ENCODE peak calls at places on chromosomes 13 and 19, in seven cellular contexts. P is fibroblast of lung, L is psoas muscle, J is osteoblast, I is bronchial epithelial cell, E is cardiac muscle cell, Z is colonic mucosa. M is an unnamed sample. For H3K27me3, the result is how much of the 10 kb centered on the place peaks cover.

GRCh38 chr13:48827709-48828108 is 148.0 kb upstream of the FNDC3A start:
- DNase-seq in I (no peak), E (no peak), L (no peak), Z (no peak), J (no peak), P (no peak), M (no peak)

GRCh38 chr13:111510502-111511218 is 190.2 kb downstream of the TEX29 start:
- DNase-seq in J (no peak), P (no peak), Z (no peak), E (no peak), L (no peak), I (no peak), M (peak)

GRCh38 chr19:49846408-49846807 is 4.6 kb upstream of the PTOV1 start:
- DNase-seq in J (no peak), I (no peak), P (no peak), L (no peak), E (no peak), Z (no peak), M (no peak)

GRCh38 chr13:23889598-23890224 is 511 bp upstream of the MIPEP start:
- DNase-seq in P (no peak), E (no peak), I (peak), L (no peak), Z (no peak), J (peak), M (peak)

GRCh38 chr19:16530540-16531379 is 11.5 kb downstream of the CHERP start:
- DNase-seq in E (no peak), P (no peak), Z (no peak), I (no peak), J (peak), L (no peak), M (peak)

GRCh38 chr13:43805071-43805468 is 18.3 kb upstream of the ENOX1 start:
- DNase-seq in I (peak), J (peak), P (peak), E (peak), L (no peak), Z (no peak), M (peak)

GRCh38 chr13:49954674-49955455 is 18.7 kb upstream of the SPRYD7 start:
- DNase-seq in P (no peak), E (no peak), J (peak), I (no peak), L (no peak), Z (peak), M (no peak)

GRCh38 chr19:2524840-2525723 is 49.2 kb downstream of the GADD45B start:
- DNase-seq in Z (no peak), J (peak), I (peak), P (peak), E (peak), L (peak), M (peak)

GRCh38 chr19:56637976-56638555 is 4.9 kb upstream of the SMIM17 start:
- DNase-seq in P (peak), I (peak), Z (peak), L (no peak), E (peak), J (peak), M (peak)

GRCh38 chr13:43786766-43787517 is at the start of gene ENOX1:
- DNase-seq in J (peak), P (peak), L (peak), Z (peak), I (no peak), E (peak), M (peak)

GRCh38 chr13:32537580-32538233 is 888 bp downstream of the N4BP2L2 start:
- DNase-seq in E (no peak), I (no peak), J (peak), P (peak), Z (peak), L (peak), M (peak)

GRCh38 chr19:49301165-49301865 is 23.7 kb downstream of the SLC6A16 start:
- DNase-seq in P (peak), J (peak), E (peak), I (peak), Z (peak), L (peak), M (peak)

DNA sequence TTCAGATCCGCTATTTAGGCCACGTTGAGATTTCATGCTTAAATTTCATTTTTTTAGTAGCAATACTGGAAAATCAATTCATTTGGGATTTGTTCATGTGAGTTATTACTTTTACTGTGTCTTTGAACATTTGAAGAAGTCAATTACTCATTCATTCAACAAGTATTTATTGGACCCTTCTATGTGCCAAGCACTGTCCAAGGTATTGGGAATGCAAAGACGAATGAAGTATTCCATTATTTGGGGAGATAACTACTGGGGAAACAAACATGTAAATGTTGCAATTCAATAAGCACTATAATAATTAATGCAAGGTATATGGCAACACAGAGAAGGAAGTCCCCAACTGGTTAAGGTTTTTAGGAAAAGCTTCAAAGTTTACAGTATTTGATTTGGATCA is 5.7 kb downstream of the CDK8 start:
- DNase-seq in E (no peak), I (no peak), P (no peak), J (no peak), L (no peak), Z (no peak), M (no peak)
- H3K4me3 ChIP-seq in E (no peak), I (no peak), P (no peak), J (no peak), L (no peak), Z (no peak), M (no peak)

DNA sequence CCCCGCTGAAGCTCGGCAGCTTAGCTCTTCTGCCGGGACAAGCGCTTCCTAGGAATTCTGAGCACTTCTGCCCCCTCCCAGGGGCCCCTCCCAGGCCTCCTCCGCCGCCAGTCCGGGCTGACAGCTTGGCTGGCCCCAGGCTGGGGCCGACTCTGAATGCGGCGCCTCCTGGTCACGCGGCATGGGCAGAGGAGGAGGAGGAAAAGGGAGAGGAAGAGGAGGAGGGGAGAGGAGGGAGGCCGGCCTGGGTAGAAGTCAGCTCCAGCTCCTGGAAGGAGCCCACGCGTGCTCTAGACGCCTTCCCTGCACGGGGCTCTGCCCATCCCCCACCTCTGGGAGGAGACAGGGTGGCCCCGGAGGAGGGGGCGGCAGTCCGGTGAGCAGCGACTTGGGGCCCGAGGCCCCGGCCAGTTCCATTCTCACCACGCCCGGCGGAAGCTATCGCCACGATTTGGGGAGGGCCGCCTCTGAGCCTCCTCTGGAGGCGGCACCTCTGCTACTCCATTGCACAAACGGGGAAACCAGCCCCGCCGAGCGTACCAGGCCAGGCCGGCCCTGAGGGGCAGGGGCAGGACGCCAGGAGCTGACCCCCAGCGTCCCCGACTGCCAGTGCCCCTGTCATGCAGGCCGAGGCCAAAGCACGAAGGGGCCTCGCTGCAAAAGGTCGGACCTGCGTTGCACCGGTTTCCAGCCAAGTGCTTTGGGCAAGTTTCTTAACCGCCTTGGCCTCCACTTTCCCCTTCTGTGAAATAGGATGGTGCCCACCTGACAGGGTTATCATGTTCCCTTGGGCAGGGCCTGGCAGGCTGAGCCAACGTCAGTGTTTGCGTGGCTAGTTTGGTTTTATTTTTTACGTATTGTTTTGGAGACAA is 31.6 kb downstream of the CCNE1 start:
- DNase-seq in J (no peak), I (no peak), L (peak), E (peak), P (peak), Z (peak), M (peak)
- H3K27me3 ChIP-seq in J (under half), I (under half), L (under half), E (under half), P (under half), Z (under half), M (under half)

DNA sequence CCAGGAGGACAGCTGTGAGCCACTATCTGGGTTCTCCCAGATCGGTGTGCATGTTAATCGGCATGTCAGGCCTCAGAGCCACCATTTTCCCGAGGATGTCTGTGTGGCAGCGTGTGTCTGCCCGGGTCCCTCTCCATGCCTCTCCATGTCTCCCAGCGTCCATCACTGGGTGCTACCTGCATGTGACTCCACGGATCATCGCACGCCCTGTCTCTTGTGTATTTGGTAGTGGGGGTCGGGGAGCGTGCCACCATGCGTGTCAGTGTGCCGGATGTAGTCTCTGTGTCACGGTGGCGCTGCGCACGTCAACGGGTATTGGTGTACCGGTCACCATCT is 5.9 kb downstream of the NFIX start:
- DNase-seq in Z (no peak), E (no peak), P (no peak), L (no peak), J (no peak), I (no peak), M (no peak)
- H3K4me3 ChIP-seq in Z (no peak), E (no peak), P (no peak), L (peak), J (no peak), I (no peak), M (no peak)

GRCh38 chr19:844300-844971 is 3.6 kb downstream of the PRTN3 start:
- DNase-seq in Z (no peak), E (no peak), I (no peak), L (peak), P (no peak), J (no peak), M (peak)
- H3K27me3 ChIP-seq in Z (under half), E (under half), I (under half), L (under half), P (under half), J (under half), M (under half)

GRCh38 chr13:99302637-99303505 is 4.3 kb downstream of the GPR183 start:
- DNase-seq in J (peak), I (no peak), Z (no peak), L (no peak), E (no peak), P (no peak), M (no peak)

GRCh38 chr13:99301913-99302636 is 5.1 kb downstream of the GPR183 start:
- DNase-seq in Z (no peak), J (peak), E (no peak), I (no peak), L (no peak), P (no peak), M (no peak)

GRCh38 chr13:99304541-99304940 is 2.7 kb downstream of the GPR183 start:
- DNase-seq in Z (no peak), E (no peak), J (no peak), I (no peak), P (no peak), L (no peak), M (no peak)

GRCh38 chr13:99305180-99305965 is 1.8 kb downstream of the GPR183 start:
- DNase-seq in Z (no peak), E (no peak), I (no peak), P (no peak), J (no peak), L (no peak), M (no peak)

DNA sequence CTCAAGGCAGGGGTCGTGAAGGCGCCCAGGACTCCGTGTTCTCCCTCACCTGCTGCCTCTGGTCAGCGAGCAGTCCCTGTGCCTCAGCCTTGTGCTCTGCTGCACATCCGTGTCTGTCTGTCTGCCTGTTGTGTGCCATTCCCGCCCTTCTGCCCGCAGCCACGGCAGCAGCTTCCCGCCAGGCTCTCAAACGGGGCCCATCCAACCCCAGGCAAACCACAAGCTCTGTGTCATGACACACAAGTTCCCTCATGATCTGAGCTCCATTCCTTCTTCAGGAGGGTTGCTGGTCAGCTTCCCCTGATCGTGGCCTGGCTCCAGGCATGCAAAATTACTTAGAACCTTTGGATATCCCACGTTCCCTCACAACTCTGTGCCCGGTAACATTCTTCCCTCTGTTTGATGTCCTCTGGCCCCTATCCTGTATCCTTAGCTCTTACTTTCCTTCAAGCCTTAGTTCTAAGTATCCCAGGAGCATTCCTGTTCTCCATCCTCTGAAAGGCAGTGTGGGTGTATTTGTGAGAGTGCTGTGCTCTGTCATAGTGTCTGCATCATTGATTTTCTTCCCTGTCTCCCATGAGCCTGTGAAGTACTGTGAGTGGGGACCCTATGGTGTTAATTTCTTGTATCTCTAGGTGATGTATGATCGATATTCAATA is 3.2 kb downstream of the GPR183 start:
- DNase-seq in P (no peak), L (no peak), Z (no peak), I (no peak), E (no peak), J (no peak), M (no peak)
- H3K4me3 ChIP-seq in P (no peak), L (no peak), Z (peak), I (no peak), E (no peak), J (no peak), M (no peak)

GRCh38 chr19:15506074-15506565 is 2.2 kb upstream of the CYP4F22 start:
- DNase-seq in Z (no peak), P (no peak), E (no peak), J (no peak), I (no peak), L (no peak), M (no peak)
- H3K27me3 ChIP-seq in Z (under half), P (under half), E (under half), J (under half), I (under half), L (under half), M (under half)

GRCh38 chr19:4059931-4060620 is 6.6 kb downstream of the ZBTB7A start:
- DNase-seq in J (peak), P (no peak), I (peak), E (peak), Z (peak), L (peak), M (peak)
- H3K4me3 ChIP-seq in J (peak), P (no peak), I (peak), E (no peak), Z (peak), L (peak), M (no peak)

GRCh38 chr19:5395541-5395940 is 54.9 kb upstream of the PTPRS start:
- DNase-seq in Z (no peak), E (peak), J (no peak), L (no peak), I (peak), P (no peak), M (peak)

GRCh38 chr19:5397804-5398692 is 57.2 kb upstream of the ZNRF4 start:
- DNase-seq in I (no peak), E (peak), Z (no peak), P (no peak), J (no peak), L (no peak), M (peak)

GRCh38 chr19:5395996-5396939 is 55.7 kb upstream of the PTPRS start:
- DNase-seq in E (no peak), I (no peak), P (no peak), L (no peak), Z (no peak), J (no peak), M (peak)

GRCh38 chr19:5398693-5399057 is 56.5 kb upstream of the ZNRF4 start:
- DNase-seq in L (no peak), E (no peak), I (no peak), Z (no peak), P (no peak), J (no peak), M (no peak)

DNA sequence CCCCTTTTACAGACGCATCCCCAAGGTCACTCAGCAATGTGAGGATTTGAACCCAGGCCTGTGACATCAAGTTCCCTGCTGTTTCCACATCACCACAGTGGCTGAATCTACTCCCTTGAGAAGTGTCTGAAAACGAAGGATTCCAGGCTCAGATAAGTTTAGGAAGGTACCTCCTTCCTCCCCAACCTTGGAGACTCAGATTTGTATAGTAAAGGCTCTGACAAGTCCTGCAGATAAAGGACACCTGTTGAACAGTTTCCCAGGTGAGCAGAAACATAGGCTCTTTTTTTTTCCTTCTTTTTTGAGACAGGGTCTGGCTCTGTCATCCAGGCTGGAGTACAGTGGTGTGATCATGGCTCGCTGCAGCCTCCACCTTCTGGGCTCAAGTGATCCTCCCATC is 56.4 kb upstream of the PTPRS start:
- DNase-seq in P (no peak), E (no peak), L (no peak), Z (no peak), I (no peak), J (no peak), M (no peak)
- H3K27me3 ChIP-seq in P (under half), E (half or more), L (under half), Z (under half), I (under half), J (half or more), M (under half)

DNA sequence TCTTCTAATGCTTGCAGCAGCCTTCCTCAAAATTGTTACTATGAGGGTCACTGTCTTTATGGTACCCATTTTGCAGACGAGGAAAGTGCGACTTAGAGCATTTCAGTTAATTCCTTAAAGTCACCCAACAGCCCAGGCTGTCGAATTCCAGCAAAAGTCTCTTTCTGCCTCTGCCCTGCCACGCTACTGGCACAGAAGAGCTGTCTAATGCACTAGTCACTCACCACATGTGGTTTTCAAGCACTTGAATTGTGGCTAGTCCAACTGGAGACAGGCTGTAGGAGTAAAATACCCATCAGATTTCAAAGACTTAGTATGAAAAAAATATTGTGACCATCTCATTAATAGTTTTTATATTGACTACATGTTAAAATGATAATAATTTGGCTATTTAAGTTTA is 1.7 kb downstream of the FPR1 start:
- DNase-seq in E (peak), J (peak), Z (no peak), L (no peak), I (no peak), P (no peak), M (no peak)
- H3K4me3 ChIP-seq in E (no peak), J (no peak), Z (no peak), L (no peak), I (no peak), P (no peak), M (no peak)

DNA sequence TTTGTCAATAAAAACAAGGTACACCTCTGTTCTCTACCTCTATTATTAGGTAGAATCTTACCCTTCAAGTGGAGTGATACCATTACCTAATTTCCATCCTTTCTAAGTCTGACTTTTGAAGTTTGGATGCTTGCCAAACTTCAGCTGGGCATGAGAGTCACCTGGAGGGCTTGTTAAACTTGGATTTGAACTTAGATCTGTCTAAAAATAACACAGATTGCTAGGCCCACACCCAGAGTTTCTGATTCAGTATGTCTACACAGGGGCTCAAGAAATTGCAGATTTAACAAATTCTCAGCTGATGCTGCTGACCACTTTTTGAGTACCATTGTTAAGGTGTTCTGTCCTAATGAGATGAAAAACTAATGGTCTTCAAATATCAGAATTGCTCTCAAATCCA is 512.2 kb downstream of the LMO7 start:
- DNase-seq in J (no peak), P (no peak), I (peak), Z (no peak), E (no peak), L (no peak), M (no peak)
- H3K27me3 ChIP-seq in J (under half), P (under half), I (under half), Z (under half), E (under half), L (under half), M (under half)

M was measured in H7.